ENCODE peak calls at places on chromosomes 1 and 21, in seven cellular contexts. One of them, this sample, is unnamed.

GRCh38 chr1:101408212-101409042 is 171.6 kb downstream of the S1PR1 start:
- DNase-seq in HCT116: no peak
- DNase-seq in K562: no peak
- DNase-seq in GM12878: no peak
- DNase-seq in A549: no peak
- DNase-seq in HepG2: no peak
- DNase-seq in H1: no peak
- DNase-seq in this sample: no peak

GRCh38 chr21:32653326-32653901 is 41.2 kb upstream of the CFAP298 start:
- DNase-seq in K562: peak
- DNase-seq in H1: no peak
- DNase-seq in A549: peak
- DNase-seq in HCT116: peak
- DNase-seq in HepG2: peak
- DNase-seq in GM12878: no peak
- DNase-seq in this sample: peak

GRCh38 chr1:8985915-8986813 is 40.1 kb downstream of the SLC2A7 start:
- DNase-seq in H1: no peak
- DNase-seq in HepG2: peak
- DNase-seq in GM12878: no peak
- DNase-seq in K562: no peak
- DNase-seq in A549: peak
- DNase-seq in HCT116: peak
- DNase-seq in this sample: no peak

GRCh38 chr1:172145231-172145651 is 275.2 kb upstream of the C1orf105 start:
- DNase-seq in GM12878: no peak
- DNase-seq in A549: no peak
- DNase-seq in K562: no peak
- DNase-seq in HepG2: no peak
- DNase-seq in HCT116: no peak
- DNase-seq in H1: no peak
- DNase-seq in this sample: no peak

GRCh38 chr1:170714938-170715337 is 51.0 kb downstream of the PRRX1 start:
- DNase-seq in K562: no peak
- DNase-seq in H1: no peak
- DNase-seq in GM12878: no peak
- DNase-seq in HepG2: no peak
- DNase-seq in A549: no peak
- DNase-seq in HCT116: no peak
- DNase-seq in this sample: no peak

GRCh38 chr1:192635939-192636338 is at the start of gene RGS13:
- DNase-seq in GM12878: no peak
- DNase-seq in A549: no peak
- DNase-seq in H1: no peak
- DNase-seq in HCT116: no peak
- DNase-seq in K562: no peak
- DNase-seq in HepG2: no peak
- DNase-seq in this sample: no peak

GRCh38 chr1:161727343-161727924 is 6.1 kb downstream of the FCRLB start:
- DNase-seq in K562: no peak
- DNase-seq in HepG2: no peak
- DNase-seq in A549: no peak
- DNase-seq in HCT116: no peak
- DNase-seq in GM12878: no peak
- DNase-seq in H1: no peak
- DNase-seq in this sample: peak

GRCh38 chr1:170630977-170631376 is 33.0 kb upstream of the PRRX1 start:
- DNase-seq in HepG2: no peak
- DNase-seq in H1: no peak
- DNase-seq in GM12878: no peak
- DNase-seq in K562: no peak
- DNase-seq in HCT116: no peak
- DNase-seq in A549: no peak
- DNase-seq in this sample: no peak

GRCh38 chr1:27606708-27607238 is 2.8 kb upstream of the AHDC1 start:
- DNase-seq in HCT116: no peak
- DNase-seq in H1: no peak
- DNase-seq in K562: no peak
- DNase-seq in A549: no peak
- DNase-seq in GM12878: no peak
- DNase-seq in HepG2: peak
- DNase-seq in this sample: peak

GRCh38 chr21:9837946-9838801 is 683.2 kb upstream of the TPTE start:
- DNase-seq in A549: no peak
- DNase-seq in HCT116: no peak
- DNase-seq in H1: no peak
- DNase-seq in GM12878: no peak
- DNase-seq in K562: peak
- DNase-seq in HepG2: no peak
- DNase-seq in this sample: peak

GRCh38 chr1:60562715-60563114 is 489.1 kb upstream of the C1orf87 start:
- DNase-seq in K562: no peak
- DNase-seq in H1: no peak
- DNase-seq in GM12878: no peak
- DNase-seq in HepG2: no peak
- DNase-seq in HCT116: no peak
- DNase-seq in A549: no peak
- DNase-seq in this sample: no peak

GRCh38 chr1:78408192-78408591 is 82.6 kb upstream of the PTGFR start:
- DNase-seq in HCT116: no peak
- DNase-seq in GM12878: no peak
- DNase-seq in H1: no peak
- DNase-seq in K562: no peak
- DNase-seq in A549: no peak
- DNase-seq in HepG2: no peak
- DNase-seq in this sample: no peak

GRCh38 chr1:53142226-53142853 is at the start of gene SLC1A7:
- DNase-seq in GM12878: no peak
- DNase-seq in A549: no peak
- DNase-seq in K562: no peak
- DNase-seq in H1: no peak
- DNase-seq in HepG2: no peak
- DNase-seq in HCT116: no peak
- DNase-seq in this sample: no peak

GRCh38 chr1:234315588-234315987 is 57.7 kb upstream of the COA6 start:
- DNase-seq in HepG2: no peak
- DNase-seq in K562: no peak
- DNase-seq in HCT116: no peak
- DNase-seq in H1: no peak
- DNase-seq in GM12878: no peak
- DNase-seq in A549: no peak
- DNase-seq in this sample: no peak

GRCh38 chr1:180513531-180513930 is 11.2 kb upstream of the ACBD6 start:
- DNase-seq in GM12878: no peak
- DNase-seq in HCT116: no peak
- DNase-seq in H1: no peak
- DNase-seq in A549: no peak
- DNase-seq in K562: no peak
- DNase-seq in HepG2: no peak
- DNase-seq in this sample: no peak

GRCh38 chr1:183243190-183244065 is 57.4 kb downstream of the LAMC2 start:
- DNase-seq in HCT116: no peak
- DNase-seq in H1: no peak
- DNase-seq in K562: no peak
- DNase-seq in GM12878: no peak
- DNase-seq in HepG2: no peak
- DNase-seq in A549: no peak
- DNase-seq in this sample: peak

GRCh38 chr1:22105611-22106207 is 37.2 kb downstream of the WNT4 start:
- DNase-seq in K562: peak
- DNase-seq in HCT116: peak
- DNase-seq in HepG2: peak
- DNase-seq in H1: no peak
- DNase-seq in A549: peak
- DNase-seq in GM12878: no peak
- DNase-seq in this sample: peak

GRCh38 chr1:154324669-154325582 is at the start of gene ATP8B2:
- DNase-seq in A549: peak
- DNase-seq in HCT116: peak
- DNase-seq in K562: peak
- DNase-seq in GM12878: no peak
- DNase-seq in H1: peak
- DNase-seq in HepG2: peak
- DNase-seq in this sample: peak

GRCh38 chr1:96487404-96487803 is 234.2 kb upstream of the PTBP2 start:
- DNase-seq in HepG2: no peak
- DNase-seq in HCT116: peak
- DNase-seq in A549: no peak
- DNase-seq in K562: no peak
- DNase-seq in H1: no peak
- DNase-seq in GM12878: no peak
- DNase-seq in this sample: peak

GRCh38 chr1:230426246-230427101 is at the start of gene PGBD5:
- DNase-seq in H1: peak
- DNase-seq in K562: peak
- DNase-seq in GM12878: no peak
- DNase-seq in HepG2: peak
- DNase-seq in HCT116: no peak
- DNase-seq in A549: peak
- DNase-seq in this sample: peak

GRCh38 chr1:167272375-167272957 is 51.8 kb downstream of the POU2F1 start:
- DNase-seq in GM12878: no peak
- DNase-seq in H1: no peak
- DNase-seq in K562: no peak
- DNase-seq in A549: no peak
- DNase-seq in HepG2: no peak
- DNase-seq in HCT116: no peak
- DNase-seq in this sample: peak

GRCh38 chr1:228918335-228918734 is 183.1 kb downstream of the RHOU start:
- DNase-seq in K562: no peak
- DNase-seq in H1: no peak
- DNase-seq in HCT116: no peak
- DNase-seq in GM12878: no peak
- DNase-seq in HepG2: peak
- DNase-seq in A549: no peak
- DNase-seq in this sample: no peak

GRCh38 chr1:102531031-102531430 is 534.3 kb upstream of the OLFM3 start:
- DNase-seq in A549: no peak
- DNase-seq in H1: no peak
- DNase-seq in HepG2: no peak
- DNase-seq in K562: no peak
- DNase-seq in GM12878: no peak
- DNase-seq in HCT116: no peak
- DNase-seq in this sample: no peak

GRCh38 chr21:35202431-35202830 is 153.3 kb upstream of the RUNX1 start:
- DNase-seq in H1: no peak
- DNase-seq in A549: no peak
- DNase-seq in HCT116: no peak
- DNase-seq in GM12878: no peak
- DNase-seq in K562: no peak
- DNase-seq in HepG2: no peak
- DNase-seq in this sample: no peak

GRCh38 chr1:42639116-42639515 is 19.1 kb upstream of the PPIH start:
- DNase-seq in H1: no peak
- DNase-seq in A549: no peak
- DNase-seq in K562: peak
- DNase-seq in HCT116: no peak
- DNase-seq in GM12878: no peak
- DNase-seq in HepG2: no peak
- DNase-seq in this sample: no peak

GRCh38 chr1:91885331-91885715 is 628 bp downstream of the TGFBR3 start:
- DNase-seq in HCT116: no peak
- DNase-seq in A549: no peak
- DNase-seq in K562: peak
- DNase-seq in GM12878: no peak
- DNase-seq in H1: no peak
- DNase-seq in HepG2: no peak
- DNase-seq in this sample: peak
- TF ChIP-seq MAX in HCT116: no peak
- TF ChIP-seq MAX in A549: no peak
- TF ChIP-seq MAX in K562: no peak
- TF ChIP-seq MAX in GM12878: no peak
- TF ChIP-seq MAX in H1: no peak
- TF ChIP-seq MAX in HepG2: no peak
- TF ChIP-seq MAX in this sample: no peak

GRCh38 chr1:204075116-204075636 is 2.3 kb downstream of the SOX13 start:
- DNase-seq in K562: no peak
- DNase-seq in HCT116: no peak
- DNase-seq in HepG2: peak
- DNase-seq in A549: no peak
- DNase-seq in GM12878: no peak
- DNase-seq in H1: no peak
- DNase-seq in this sample: no peak
- TF ChIP-seq POLR2A in K562: no peak
- TF ChIP-seq POLR2A in HCT116: no peak
- TF ChIP-seq POLR2A in HepG2: no peak
- TF ChIP-seq POLR2A in A549: no peak
- TF ChIP-seq POLR2A in GM12878: no peak
- TF ChIP-seq POLR2A in H1: no peak
- TF ChIP-seq POLR2A in this sample: no peak

GRCh38 chr1:110477445-110477957 is 26.6 kb downstream of the PROK1 start:
- DNase-seq in A549: peak
- DNase-seq in GM12878: no peak
- DNase-seq in HCT116: peak
- DNase-seq in K562: no peak
- DNase-seq in HepG2: no peak
- DNase-seq in H1: no peak
- DNase-seq in this sample: peak
- TF ChIP-seq CTCF in A549: peak
- TF ChIP-seq CTCF in GM12878: peak
- TF ChIP-seq CTCF in HCT116: peak
- TF ChIP-seq CTCF in K562: no peak
- TF ChIP-seq CTCF in HepG2: no peak
- TF ChIP-seq CTCF in H1: peak
- TF ChIP-seq CTCF in this sample: peak

GRCh38 chr1:110387048-110387748 is 3.6 kb downstream of the SLC16A4 start:
- DNase-seq in GM12878: no peak
- DNase-seq in HCT116: no peak
- DNase-seq in HepG2: no peak
- DNase-seq in K562: no peak
- DNase-seq in A549: no peak
- DNase-seq in H1: no peak
- DNase-seq in this sample: no peak

GRCh38 chr1:110393691-110394564 is 3.1 kb upstream of the SLC16A4 start:
- DNase-seq in HepG2: peak
- DNase-seq in GM12878: no peak
- DNase-seq in HCT116: no peak
- DNase-seq in K562: no peak
- DNase-seq in A549: peak
- DNase-seq in H1: no peak
- DNase-seq in this sample: no peak

GRCh38 chr1:110393286-110393685 is 2.5 kb upstream of the SLC16A4 start:
- DNase-seq in GM12878: no peak
- DNase-seq in A549: no peak
- DNase-seq in HepG2: no peak
- DNase-seq in K562: no peak
- DNase-seq in HCT116: no peak
- DNase-seq in H1: no peak
- DNase-seq in this sample: no peak

GRCh38 chr1:110390692-110391232 is at the start of gene SLC16A4:
- DNase-seq in A549: peak
- DNase-seq in HCT116: no peak
- DNase-seq in K562: no peak
- DNase-seq in H1: no peak
- DNase-seq in GM12878: no peak
- DNase-seq in HepG2: peak
- DNase-seq in this sample: no peak

GRCh38 chr1:110390096-110390495 is 730 bp downstream of the SLC16A4 start:
- DNase-seq in HepG2: no peak
- DNase-seq in GM12878: no peak
- DNase-seq in K562: peak
- DNase-seq in A549: peak
- DNase-seq in HCT116: no peak
- DNase-seq in H1: no peak
- DNase-seq in this sample: no peak
- TF ChIP-seq MAX in HepG2: no peak
- TF ChIP-seq MAX in GM12878: no peak
- TF ChIP-seq MAX in K562: no peak
- TF ChIP-seq MAX in A549: no peak
- TF ChIP-seq MAX in HCT116: no peak
- TF ChIP-seq MAX in H1: no peak
- TF ChIP-seq MAX in this sample: no peak

This sample was measured in NB4.